ENCODE peak calls at places on chromosomes 7 and 10, in four cellular contexts. One of them, this sample, is unnamed.

GRCh38 chr7:158705234-158705890 is 758 bp upstream of the NCAPG2 start:
- DNase-seq in IMR-90: no peak
- DNase-seq in H1: no peak
- DNase-seq in H9: no peak
- DNase-seq in this sample: peak; percentile 12

GRCh38 chr10:3455385-3456334 is 283.1 kb upstream of the PITRM1 start:
- DNase-seq in IMR-90: peak; percentile 19
- DNase-seq in H1: no peak
- DNase-seq in H9: no peak
- DNase-seq in this sample: peak; percentile 86

GRCh38 chr7:152108359-152108758 is 82.9 kb downstream of the GALNT11 start:
- DNase-seq in IMR-90: no peak
- DNase-seq in H1: no peak
- DNase-seq in H9: no peak
- DNase-seq in this sample: peak; percentile 42

GRCh38 chr7:151086802-151087246 is 549 bp downstream of the AGAP3 start:
- DNase-seq in IMR-90: no peak
- DNase-seq in H1: no peak
- DNase-seq in H9: no peak
- DNase-seq in this sample: peak; percentile 53

GRCh38 chr10:5545011-5545410 is 20.2 kb downstream of the CALML3 start:
- DNase-seq in IMR-90: no peak
- DNase-seq in H1: no peak
- DNase-seq in H9: no peak
- DNase-seq in this sample: no peak

GRCh38 chr7:29335188-29336083 is 140.9 kb downstream of the CHN2 start:
- DNase-seq in IMR-90: no peak
- DNase-seq in H1: no peak
- DNase-seq in H9: no peak
- DNase-seq in this sample: no peak

GRCh38 chr10:84607523-84607922 is 279.1 kb downstream of the CCSER2 start:
- DNase-seq in IMR-90: no peak
- DNase-seq in H1: no peak
- DNase-seq in H9: no peak
- DNase-seq in this sample: no peak

GRCh38 chr10:72690071-72690755 is 1.7 kb upstream of the MCU start:
- DNase-seq in IMR-90: no peak
- DNase-seq in H1: no peak
- DNase-seq in H9: no peak
- DNase-seq in this sample: no peak

GRCh38 chr7:17298840-17299476 is 506 bp downstream of the AHR start:
- DNase-seq in IMR-90: peak; percentile 12
- DNase-seq in H1: no peak
- DNase-seq in H9: peak; percentile 43
- DNase-seq in this sample: peak; percentile 38

GRCh38 chr7:88480901-88481300 is 174.2 kb upstream of the STEAP4 start:
- DNase-seq in IMR-90: no peak
- DNase-seq in H1: no peak
- DNase-seq in H9: no peak
- DNase-seq in this sample: no peak

GRCh38 chr7:33842141-33842540 is 63.2 kb upstream of the BMPER start:
- DNase-seq in IMR-90: no peak
- DNase-seq in H1: no peak
- DNase-seq in H9: no peak
- DNase-seq in this sample: peak; percentile 30

GRCh38 chr7:21671859-21672258 is 129.0 kb downstream of the DNAH11 start:
- DNase-seq in IMR-90: no peak
- DNase-seq in H1: no peak
- DNase-seq in H9: no peak
- DNase-seq in this sample: no peak

GRCh38 chr7:157016352-157017041 is 6.0 kb upstream of the MNX1 start:
- DNase-seq in IMR-90: no peak
- DNase-seq in H1: no peak
- DNase-seq in H9: peak; percentile 62
- DNase-seq in this sample: peak; percentile 54

GRCh38 chr7:13017325-13017853 is 330.0 kb downstream of the ARL4A start:
- DNase-seq in IMR-90: peak; percentile 88
- DNase-seq in H1: no peak
- DNase-seq in H9: peak; percentile 35
- DNase-seq in this sample: peak; percentile 94

GRCh38 chr10:108755661-108756060 is 1167.7 kb downstream of the XPNPEP1 start:
- DNase-seq in IMR-90: no peak
- DNase-seq in H1: no peak
- DNase-seq in H9: no peak
- DNase-seq in this sample: no peak

GRCh38 chr10:77390481-77390891 is 247.1 kb downstream of the KCNMA1 start:
- DNase-seq in IMR-90: no peak
- DNase-seq in H1: no peak
- DNase-seq in H9: no peak
- DNase-seq in this sample: peak; percentile 50

GRCh38 chr10:117805191-117805590 is 241.6 kb downstream of the RAB11FIP2 start:
- DNase-seq in IMR-90: no peak
- DNase-seq in H1: no peak
- DNase-seq in H9: no peak
- DNase-seq in this sample: no peak

GRCh38 chr7:69864283-69864682 is 266.0 kb downstream of the AUTS2 start:
- DNase-seq in IMR-90: no peak
- DNase-seq in H1: no peak
- DNase-seq in H9: no peak
- DNase-seq in this sample: no peak

GRCh38 chr7:143494622-143495021 is 16.9 kb downstream of the TAS2R41 start:
- DNase-seq in IMR-90: peak; percentile 45
- DNase-seq in H1: no peak
- DNase-seq in H9: no peak
- DNase-seq in this sample: peak; percentile 19

GRCh38 chr10:101817542-101818118 is 614 bp downstream of the OGA start:
- DNase-seq in IMR-90: peak; percentile 95
- DNase-seq in H1: no peak
- DNase-seq in H9: peak; percentile 49
- DNase-seq in this sample: peak; percentile 86

GRCh38 chr7:28126047-28127041 is 54.3 kb downstream of the JAZF1 start:
- DNase-seq in IMR-90: no peak
- DNase-seq in H1: no peak
- DNase-seq in H9: no peak
- DNase-seq in this sample: no peak

GRCh38 chr10:21523557-21524008 is 1.9 kb downstream of the SKIDA1 start:
- DNase-seq in IMR-90: peak; percentile 54
- DNase-seq in H1: no peak
- DNase-seq in H9: no peak
- DNase-seq in this sample: peak; percentile 85

GRCh38 chr7:44073664-44074348 is 8.4 kb upstream of the PGAM2 start:
- DNase-seq in IMR-90: peak; percentile 66
- DNase-seq in H1: no peak
- DNase-seq in H9: peak; percentile 88
- DNase-seq in this sample: peak; percentile 68

GRCh38 chr10:89301721-89302445 is at the start of gene IFIT2:
- DNase-seq in IMR-90: peak; percentile 80
- DNase-seq in H1: no peak
- DNase-seq in H9: no peak
- DNase-seq in this sample: no peak

GRCh38 chr10:91367127-91367531 is 43.0 kb upstream of the HECTD2 start:
- DNase-seq in IMR-90: peak; percentile 31
- DNase-seq in H1: no peak
- DNase-seq in H9: no peak
- DNase-seq in this sample: no peak

GRCh38 chr7:100723732-100724275 is 3.5 kb downstream of the EPO start:
- DNase-seq in IMR-90: no peak
- DNase-seq in H1: no peak
- DNase-seq in H9: no peak
- DNase-seq in this sample: no peak

GRCh38 chr7:109213081-109213480 is 643.4 kb downstream of the DNAJB9 start:
- DNase-seq in IMR-90: no peak
- DNase-seq in H1: no peak
- DNase-seq in H9: no peak
- DNase-seq in this sample: peak; percentile 66

GRCh38 chr10:113666682-113667252 is 2.9 kb upstream of the NRAP start:
- DNase-seq in IMR-90: peak; percentile 60
- DNase-seq in H1: no peak
- DNase-seq in H9: no peak
- DNase-seq in this sample: no peak

GRCh38 chr10:46526682-46527038 is 29.8 kb downstream of the GPRIN2 start:
- DNase-seq in IMR-90: no peak
- DNase-seq in H1: no peak
- DNase-seq in H9: no peak
- DNase-seq in this sample: no peak

GRCh38 chr7:144006029-144006428 is 5.9 kb downstream of the OR6B1 start:
- DNase-seq in IMR-90: no peak
- DNase-seq in H1: no peak
- DNase-seq in H9: no peak
- DNase-seq in this sample: no peak

GRCh38 chr7:25087855-25088254 is 37.2 kb downstream of the CYCS start:
- DNase-seq in IMR-90: no peak
- DNase-seq in H1: no peak
- DNase-seq in H9: no peak
- DNase-seq in this sample: no peak

GRCh38 chr7:33579561-33579960 is 325.8 kb upstream of the BMPER start:
- DNase-seq in IMR-90: peak; percentile 13
- DNase-seq in H1: no peak
- DNase-seq in H9: no peak
- DNase-seq in this sample: no peak

GRCh38 chr10:35821339-35821911 is 179.3 kb upstream of the FZD8 start:
- DNase-seq in IMR-90: no peak
- DNase-seq in H1: no peak
- DNase-seq in H9: no peak
- DNase-seq in this sample: peak; percentile 91
- H2BK120ac ChIP-seq in IMR-90: no peak overlapping the region
- H2BK120ac ChIP-seq in H1: no peak overlapping the region
- H2BK120ac ChIP-seq in H9: no peak overlapping the region
- H2BK120ac ChIP-seq in this sample: peak overlapping the region; percentile 93

DNA sequence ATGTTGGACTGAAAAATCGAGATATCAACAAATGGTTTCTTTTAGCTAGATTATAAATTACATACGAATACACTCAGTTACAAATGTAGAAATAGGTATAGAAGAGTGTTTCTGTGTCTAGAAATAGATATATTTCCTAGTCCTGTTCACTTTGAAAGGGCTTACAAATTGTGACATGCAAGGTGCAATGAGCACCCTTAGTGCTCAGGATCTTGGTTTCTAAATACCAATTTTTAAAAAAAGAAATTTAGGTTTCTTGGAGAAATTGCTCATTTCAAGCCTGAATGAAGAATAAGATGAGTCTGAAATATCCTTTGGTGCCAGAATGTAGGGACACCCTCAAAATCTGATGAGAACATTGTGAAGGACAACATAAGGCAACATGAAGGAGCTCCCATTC is 306.0 kb downstream of the CRPPA start:
- DNase-seq in IMR-90: no peak
- DNase-seq in H1: no peak
- DNase-seq in H9: no peak
- DNase-seq in this sample: no peak
- H4K5ac ChIP-seq in IMR-90: no peak overlapping the region
- H4K5ac ChIP-seq in H1: no peak overlapping the region
- H4K5ac ChIP-seq in H9: no peak overlapping the region
- H4K5ac ChIP-seq in this sample: no peak overlapping the region

GRCh38 chr10:122341141-122341810 is 33.2 kb upstream of the PLEKHA1 start:
- DNase-seq in IMR-90: no peak
- DNase-seq in H1: no peak
- DNase-seq in H9: no peak
- DNase-seq in this sample: no peak
- H2BK120ac ChIP-seq in IMR-90: no peak overlapping the region
- H2BK120ac ChIP-seq in H1: no peak overlapping the region
- H2BK120ac ChIP-seq in H9: no peak overlapping the region
- H2BK120ac ChIP-seq in this sample: no peak overlapping the region

DNA sequence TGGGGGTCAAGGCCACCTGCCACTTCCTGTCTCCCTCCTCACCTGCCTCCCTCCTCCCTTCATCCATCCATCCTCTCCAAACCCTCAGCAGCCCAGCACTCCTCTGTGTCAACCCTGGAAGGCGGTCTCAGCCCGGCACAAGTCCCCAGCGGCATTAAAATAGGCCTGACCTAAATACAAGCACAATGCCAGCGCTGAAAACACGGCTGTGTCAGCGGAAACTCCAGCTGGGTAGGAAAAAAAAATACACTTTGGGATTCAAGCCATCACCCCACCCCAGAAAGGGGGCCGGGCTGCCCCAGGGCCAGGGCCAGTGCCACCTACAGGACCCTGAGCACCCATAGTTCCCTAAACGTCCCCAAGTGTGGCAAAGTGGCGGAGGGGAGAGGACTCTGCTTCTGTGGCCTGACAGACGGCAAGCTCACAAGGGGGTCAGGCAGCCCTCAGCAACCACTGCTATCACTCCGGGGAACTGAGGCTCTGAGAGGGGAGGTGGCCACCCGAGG is 22.7 kb upstream of the GTF2IRD1 start:
- DNase-seq in IMR-90: no peak
- DNase-seq in H1: no peak
- DNase-seq in H9: peak; percentile 58
- DNase-seq in this sample: peak; percentile 38
- H4K5ac ChIP-seq in IMR-90: no peak overlapping the region
- H4K5ac ChIP-seq in H1: no peak overlapping the region
- H4K5ac ChIP-seq in H9: no peak overlapping the region
- H4K5ac ChIP-seq in this sample: no peak overlapping the region

GRCh38 chr7:141572175-141572574 is 21.0 kb downstream of the AGK start:
- DNase-seq in IMR-90: no peak
- DNase-seq in H1: no peak
- DNase-seq in H9: no peak
- DNase-seq in this sample: no peak
- H2BK120ac ChIP-seq in IMR-90: no peak overlapping the region
- H2BK120ac ChIP-seq in H1: no peak overlapping the region
- H2BK120ac ChIP-seq in H9: no peak overlapping the region
- H2BK120ac ChIP-seq in this sample: no peak overlapping the region

DNA sequence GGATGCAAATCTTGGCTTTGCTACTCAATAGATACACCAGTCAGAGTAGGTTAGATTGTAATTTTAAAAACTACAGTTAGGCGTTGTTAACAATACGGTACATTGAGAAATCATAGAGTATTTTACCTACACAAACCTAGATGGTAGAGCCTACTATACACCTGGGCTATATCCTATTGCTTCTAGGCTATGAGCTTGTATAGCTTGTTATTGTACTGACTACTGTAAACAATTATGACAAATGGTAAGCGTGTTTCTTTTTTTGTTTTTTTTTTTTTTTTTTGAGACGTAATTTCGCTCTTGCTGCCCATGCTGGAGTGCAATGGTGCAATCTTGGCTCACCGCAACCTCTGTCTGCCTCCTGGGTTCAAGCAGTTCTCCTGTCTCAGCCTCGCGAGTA is 3.7 kb downstream of the SEPTIN7 start:
- DNase-seq in IMR-90: no peak
- DNase-seq in H1: no peak
- DNase-seq in H9: no peak
- DNase-seq in this sample: no peak
- H4K5ac ChIP-seq in IMR-90: no peak overlapping the region
- H4K5ac ChIP-seq in H1: no peak overlapping the region
- H4K5ac ChIP-seq in H9: no peak overlapping the region
- H4K5ac ChIP-seq in this sample: no peak overlapping the region

DNA sequence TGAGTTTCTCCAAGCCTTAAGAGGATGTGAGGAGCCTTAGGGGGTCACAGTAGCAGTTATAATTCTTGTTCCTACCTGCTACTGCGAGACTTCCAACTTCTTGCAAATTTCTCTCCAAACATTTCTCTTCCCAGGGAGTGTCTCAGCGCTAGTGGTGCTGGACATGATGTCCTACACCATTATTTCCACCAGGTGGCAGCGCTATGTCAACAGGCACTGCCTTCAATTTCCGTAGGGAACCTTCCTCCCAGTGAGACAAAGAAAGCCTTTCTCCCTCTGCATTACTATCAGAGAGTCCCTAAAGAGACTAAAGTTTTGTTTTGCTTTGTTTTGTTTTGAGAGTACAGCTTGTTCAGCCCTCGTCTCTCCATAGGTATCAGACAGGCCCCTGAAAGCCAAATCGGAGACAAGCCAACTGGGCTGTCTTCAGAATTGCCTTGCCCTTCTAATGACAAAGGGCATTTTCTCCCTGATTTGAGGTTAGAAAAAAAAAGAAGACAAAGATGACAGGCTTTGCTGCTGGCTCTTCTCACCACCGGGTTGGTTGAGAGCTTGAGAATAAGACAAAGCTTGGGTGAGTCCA is 44.2 kb upstream of the GGCT start:
- DNase-seq in IMR-90: peak; percentile 73
- DNase-seq in H1: no peak
- DNase-seq in H9: peak; percentile 78
- DNase-seq in this sample: peak; percentile 87
- H2BK120ac ChIP-seq in IMR-90: no peak overlapping the region
- H2BK120ac ChIP-seq in H1: no peak overlapping the region
- H2BK120ac ChIP-seq in H9: no peak overlapping the region
- H2BK120ac ChIP-seq in this sample: no peak overlapping the region